ENCODE peak calls at places on chromosomes 16 and 17, in nine cellular contexts. One of them, this sample, is unnamed. For H3K9me3, the result is how much of the 10 kb centered on the place peaks cover.

GRCh38 chr17:73308017-73308823 is 3.6 kb downstream of the CDC42EP4 start:
- DNase-seq in neuronal stem cell: no peak
- DNase-seq in thoracic aorta: peak
- DNase-seq in stomach: peak
- DNase-seq in small intestine: peak
- DNase-seq in BE2C: peak
- DNase-seq in CD8-positive, alpha-beta memory T cell: no peak
- DNase-seq in psoas muscle: peak
- DNase-seq in body of pancreas: peak
- DNase-seq in this sample: no peak

GRCh38 chr16:24419709-24420108 is 119.7 kb upstream of the RBBP6 start:
- DNase-seq in neuronal stem cell: no peak
- DNase-seq in thoracic aorta: no peak
- DNase-seq in stomach: no peak
- DNase-seq in small intestine: no peak
- DNase-seq in BE2C: no peak
- DNase-seq in CD8-positive, alpha-beta memory T cell: no peak
- DNase-seq in psoas muscle: no peak
- DNase-seq in body of pancreas: no peak
- DNase-seq in this sample: no peak

GRCh38 chr16:28295213-28295612 is 2.9 kb downstream of the SBK1 start:
- DNase-seq in neuronal stem cell: no peak
- DNase-seq in thoracic aorta: no peak
- DNase-seq in stomach: no peak
- DNase-seq in small intestine: no peak
- DNase-seq in BE2C: no peak
- DNase-seq in CD8-positive, alpha-beta memory T cell: no peak
- DNase-seq in psoas muscle: no peak
- DNase-seq in body of pancreas: no peak
- DNase-seq in this sample: no peak

GRCh38 chr17:44044092-44044491 is 22.4 kb downstream of the LSM12 start:
- DNase-seq in neuronal stem cell: no peak
- DNase-seq in thoracic aorta: no peak
- DNase-seq in stomach: no peak
- DNase-seq in small intestine: no peak
- DNase-seq in BE2C: no peak
- DNase-seq in CD8-positive, alpha-beta memory T cell: no peak
- DNase-seq in psoas muscle: no peak
- DNase-seq in body of pancreas: no peak
- DNase-seq in this sample: no peak

GRCh38 chr17:77329741-77330531 is 189.2 kb downstream of the SEC14L1 start:
- DNase-seq in neuronal stem cell: no peak
- DNase-seq in thoracic aorta: no peak
- DNase-seq in stomach: peak
- DNase-seq in small intestine: peak
- DNase-seq in BE2C: no peak
- DNase-seq in CD8-positive, alpha-beta memory T cell: no peak
- DNase-seq in psoas muscle: no peak
- DNase-seq in body of pancreas: no peak
- DNase-seq in this sample: no peak

GRCh38 chr17:75589919-75590303 is 2.3 kb downstream of the MYO15B start:
- DNase-seq in neuronal stem cell: no peak
- DNase-seq in thoracic aorta: no peak
- DNase-seq in stomach: no peak
- DNase-seq in small intestine: no peak
- DNase-seq in BE2C: no peak
- DNase-seq in CD8-positive, alpha-beta memory T cell: no peak
- DNase-seq in psoas muscle: no peak
- DNase-seq in body of pancreas: no peak
- DNase-seq in this sample: no peak

GRCh38 chr16:81315271-81316175 is 761 bp downstream of the GAN start:
- DNase-seq in neuronal stem cell: peak
- DNase-seq in thoracic aorta: peak
- DNase-seq in stomach: peak
- DNase-seq in small intestine: peak
- DNase-seq in BE2C: peak
- DNase-seq in CD8-positive, alpha-beta memory T cell: peak
- DNase-seq in psoas muscle: peak
- DNase-seq in body of pancreas: peak
- DNase-seq in this sample: no peak

GRCh38 chr17:68753985-68754769 is 153.0 kb upstream of the FAM20A start:
- DNase-seq in neuronal stem cell: no peak
- DNase-seq in thoracic aorta: no peak
- DNase-seq in stomach: no peak
- DNase-seq in small intestine: no peak
- DNase-seq in BE2C: no peak
- DNase-seq in CD8-positive, alpha-beta memory T cell: no peak
- DNase-seq in psoas muscle: no peak
- DNase-seq in body of pancreas: no peak
- DNase-seq in this sample: no peak

GRCh38 chr16:69111216-69111615 is 5.8 kb downstream of the HAS3 start:
- DNase-seq in neuronal stem cell: no peak
- DNase-seq in thoracic aorta: no peak
- DNase-seq in stomach: no peak
- DNase-seq in small intestine: no peak
- DNase-seq in BE2C: no peak
- DNase-seq in CD8-positive, alpha-beta memory T cell: no peak
- DNase-seq in psoas muscle: no peak
- DNase-seq in body of pancreas: no peak
- DNase-seq in this sample: no peak

GRCh38 chr16:88662222-88662842 is 559 bp downstream of the MVD start:
- DNase-seq in neuronal stem cell: no peak
- DNase-seq in thoracic aorta: no peak
- DNase-seq in stomach: no peak
- DNase-seq in small intestine: no peak
- DNase-seq in BE2C: no peak
- DNase-seq in CD8-positive, alpha-beta memory T cell: no peak
- DNase-seq in psoas muscle: peak
- DNase-seq in body of pancreas: no peak
- DNase-seq in this sample: no peak

DNA sequence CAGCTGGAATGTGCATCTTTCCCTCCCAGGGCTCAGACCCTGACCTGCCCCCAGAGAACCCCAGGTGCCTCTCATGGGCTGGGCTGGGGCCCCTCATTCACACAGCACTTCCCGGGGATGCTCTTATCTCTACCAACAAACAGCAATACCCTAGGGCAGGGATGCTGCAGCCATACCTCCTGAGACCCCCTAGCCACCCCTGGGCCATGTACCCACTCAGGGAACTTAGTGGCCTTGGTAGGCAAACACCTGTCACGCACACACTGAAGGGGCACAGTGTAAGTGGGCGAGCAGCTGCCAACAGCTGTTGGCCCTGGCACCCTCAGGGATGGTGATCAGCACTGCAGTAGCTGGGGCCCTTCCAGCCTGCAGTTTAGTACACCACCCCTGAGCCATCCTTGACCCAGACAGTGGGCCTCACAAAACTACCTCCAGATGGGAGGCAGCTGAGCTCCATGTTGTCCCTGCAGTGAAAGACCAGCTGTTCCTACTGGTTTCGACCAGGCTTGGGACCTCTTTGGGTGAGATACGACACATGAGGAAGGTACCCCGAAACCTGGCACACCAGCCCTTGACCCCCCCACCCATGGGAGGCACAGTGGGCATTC is 1723.6 kb downstream of the TP53TG3F start:
- DNase-seq in neuronal stem cell: no peak
- DNase-seq in thoracic aorta: no peak
- DNase-seq in stomach: no peak
- DNase-seq in small intestine: no peak
- DNase-seq in BE2C: no peak
- DNase-seq in CD8-positive, alpha-beta memory T cell: no peak
- DNase-seq in psoas muscle: no peak
- DNase-seq in body of pancreas: no peak
- DNase-seq in this sample: no peak
- H3K9me3 ChIP-seq in neuronal stem cell: under half
- H3K9me3 ChIP-seq in thoracic aorta: under half
- H3K9me3 ChIP-seq in stomach: under half
- H3K9me3 ChIP-seq in small intestine: under half
- H3K9me3 ChIP-seq in BE2C: under half
- H3K9me3 ChIP-seq in CD8-positive, alpha-beta memory T cell: under half
- H3K9me3 ChIP-seq in psoas muscle: under half
- H3K9me3 ChIP-seq in body of pancreas: under half
- H3K9me3 ChIP-seq in this sample: under half

GRCh38 chr16:87535855-87536794 is 43.3 kb upstream of the ZCCHC14 start:
- DNase-seq in neuronal stem cell: no peak
- DNase-seq in thoracic aorta: no peak
- DNase-seq in stomach: no peak
- DNase-seq in small intestine: no peak
- DNase-seq in BE2C: no peak
- DNase-seq in CD8-positive, alpha-beta memory T cell: no peak
- DNase-seq in psoas muscle: no peak
- DNase-seq in body of pancreas: no peak
- DNase-seq in this sample: no peak

GRCh38 chr16:87538160-87538559 is 45.3 kb upstream of the ZCCHC14 start:
- DNase-seq in neuronal stem cell: no peak
- DNase-seq in thoracic aorta: no peak
- DNase-seq in stomach: no peak
- DNase-seq in small intestine: no peak
- DNase-seq in BE2C: no peak
- DNase-seq in CD8-positive, alpha-beta memory T cell: no peak
- DNase-seq in psoas muscle: no peak
- DNase-seq in body of pancreas: no peak
- DNase-seq in this sample: no peak

GRCh38 chr16:87535457-87535854 is 42.6 kb upstream of the ZCCHC14 start:
- DNase-seq in neuronal stem cell: no peak
- DNase-seq in thoracic aorta: no peak
- DNase-seq in stomach: no peak
- DNase-seq in small intestine: no peak
- DNase-seq in BE2C: no peak
- DNase-seq in CD8-positive, alpha-beta memory T cell: no peak
- DNase-seq in psoas muscle: no peak
- DNase-seq in body of pancreas: no peak
- DNase-seq in this sample: no peak

GRCh38 chr16:87538594-87538993 is 45.8 kb upstream of the ZCCHC14 start:
- DNase-seq in neuronal stem cell: no peak
- DNase-seq in thoracic aorta: no peak
- DNase-seq in stomach: no peak
- DNase-seq in small intestine: no peak
- DNase-seq in BE2C: no peak
- DNase-seq in CD8-positive, alpha-beta memory T cell: no peak
- DNase-seq in psoas muscle: no peak
- DNase-seq in body of pancreas: no peak
- DNase-seq in this sample: no peak

DNA sequence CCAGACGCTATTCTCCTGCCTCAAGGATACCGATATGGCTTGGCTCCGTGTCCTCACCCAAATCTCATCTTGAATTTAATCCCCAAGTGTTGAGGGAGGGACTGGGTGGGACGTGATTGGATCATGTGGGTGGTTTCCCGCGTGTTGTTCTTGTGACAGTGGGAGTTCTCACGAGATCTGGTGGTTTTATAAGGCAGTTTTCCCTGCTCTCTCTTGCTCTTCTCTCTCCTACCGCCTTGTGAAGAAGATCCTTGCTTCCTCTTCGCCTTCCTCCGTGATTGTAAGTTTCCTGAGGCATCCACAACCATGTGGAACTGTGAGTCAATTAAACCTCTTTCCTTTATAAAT is 43.9 kb upstream of the ZCCHC14 start:
- DNase-seq in neuronal stem cell: no peak
- DNase-seq in thoracic aorta: no peak
- DNase-seq in stomach: no peak
- DNase-seq in small intestine: no peak
- DNase-seq in BE2C: no peak
- DNase-seq in CD8-positive, alpha-beta memory T cell: no peak
- DNase-seq in psoas muscle: no peak
- DNase-seq in body of pancreas: no peak
- DNase-seq in this sample: no peak
- H3K9me3 ChIP-seq in neuronal stem cell: under half
- H3K9me3 ChIP-seq in thoracic aorta: under half
- H3K9me3 ChIP-seq in stomach: under half
- H3K9me3 ChIP-seq in small intestine: under half
- H3K9me3 ChIP-seq in BE2C: under half
- H3K9me3 ChIP-seq in CD8-positive, alpha-beta memory T cell: under half
- H3K9me3 ChIP-seq in psoas muscle: under half
- H3K9me3 ChIP-seq in body of pancreas: under half
- H3K9me3 ChIP-seq in this sample: under half

GRCh38 chr16:86062271-86062965 is 163.5 kb downstream of the IRF8 start:
- DNase-seq in neuronal stem cell: no peak
- DNase-seq in thoracic aorta: no peak
- DNase-seq in stomach: no peak
- DNase-seq in small intestine: no peak
- DNase-seq in BE2C: no peak
- DNase-seq in CD8-positive, alpha-beta memory T cell: no peak
- DNase-seq in psoas muscle: no peak
- DNase-seq in body of pancreas: no peak
- DNase-seq in this sample: no peak

GRCh38 chr16:86060381-86061317 is 161.7 kb downstream of the IRF8 start:
- DNase-seq in neuronal stem cell: no peak
- DNase-seq in thoracic aorta: no peak
- DNase-seq in stomach: no peak
- DNase-seq in small intestine: no peak
- DNase-seq in BE2C: no peak
- DNase-seq in CD8-positive, alpha-beta memory T cell: no peak
- DNase-seq in psoas muscle: no peak
- DNase-seq in body of pancreas: no peak
- DNase-seq in this sample: no peak

GRCh38 chr16:86061771-86062170 is 162.8 kb downstream of the IRF8 start:
- DNase-seq in neuronal stem cell: no peak
- DNase-seq in thoracic aorta: no peak
- DNase-seq in stomach: no peak
- DNase-seq in small intestine: no peak
- DNase-seq in BE2C: no peak
- DNase-seq in CD8-positive, alpha-beta memory T cell: no peak
- DNase-seq in psoas muscle: no peak
- DNase-seq in body of pancreas: no peak
- DNase-seq in this sample: no peak

GRCh38 chr16:86059253-86060171 is 160.6 kb downstream of the IRF8 start:
- DNase-seq in neuronal stem cell: no peak
- DNase-seq in thoracic aorta: no peak
- DNase-seq in stomach: no peak
- DNase-seq in small intestine: no peak
- DNase-seq in BE2C: no peak
- DNase-seq in CD8-positive, alpha-beta memory T cell: no peak
- DNase-seq in psoas muscle: peak
- DNase-seq in body of pancreas: peak
- DNase-seq in this sample: no peak

DNA sequence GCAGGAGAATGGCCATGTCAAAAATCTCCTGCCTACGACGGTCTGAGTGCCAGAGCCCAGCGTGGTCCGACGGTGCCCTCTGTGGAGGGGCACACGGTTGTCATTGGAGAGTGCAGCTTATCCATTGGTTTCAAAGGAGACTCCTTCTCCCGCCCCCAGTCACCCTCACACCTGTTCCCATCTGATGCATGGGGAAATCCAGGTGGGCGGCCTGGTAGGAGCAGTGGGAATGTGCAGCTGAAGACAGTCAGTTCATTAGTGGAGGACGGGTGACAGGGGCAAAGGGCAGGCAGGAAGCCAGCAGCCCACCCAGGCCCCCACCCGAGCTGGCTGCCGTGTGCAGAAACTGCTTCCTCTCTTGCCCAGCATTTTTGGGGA is 162.3 kb downstream of the IRF8 start:
- DNase-seq in neuronal stem cell: no peak
- DNase-seq in thoracic aorta: no peak
- DNase-seq in stomach: no peak
- DNase-seq in small intestine: no peak
- DNase-seq in BE2C: no peak
- DNase-seq in CD8-positive, alpha-beta memory T cell: no peak
- DNase-seq in psoas muscle: no peak
- DNase-seq in body of pancreas: no peak
- DNase-seq in this sample: no peak
- H3K9me3 ChIP-seq in neuronal stem cell: under half
- H3K9me3 ChIP-seq in thoracic aorta: under half
- H3K9me3 ChIP-seq in stomach: under half
- H3K9me3 ChIP-seq in small intestine: under half
- H3K9me3 ChIP-seq in BE2C: under half
- H3K9me3 ChIP-seq in CD8-positive, alpha-beta memory T cell: under half
- H3K9me3 ChIP-seq in psoas muscle: under half
- H3K9me3 ChIP-seq in body of pancreas: under half
- H3K9me3 ChIP-seq in this sample: under half

GRCh38 chr16:10441726-10442125 is 55.9 kb downstream of the ATF7IP2 start:
- DNase-seq in neuronal stem cell: no peak
- DNase-seq in thoracic aorta: no peak
- DNase-seq in stomach: no peak
- DNase-seq in small intestine: no peak
- DNase-seq in BE2C: no peak
- DNase-seq in CD8-positive, alpha-beta memory T cell: no peak
- DNase-seq in psoas muscle: no peak
- DNase-seq in body of pancreas: no peak
- DNase-seq in this sample: no peak
- H3K9me3 ChIP-seq in neuronal stem cell: under half
- H3K9me3 ChIP-seq in thoracic aorta: under half
- H3K9me3 ChIP-seq in stomach: under half
- H3K9me3 ChIP-seq in small intestine: under half
- H3K9me3 ChIP-seq in BE2C: under half
- H3K9me3 ChIP-seq in CD8-positive, alpha-beta memory T cell: under half
- H3K9me3 ChIP-seq in psoas muscle: under half
- H3K9me3 ChIP-seq in body of pancreas: under half
- H3K9me3 ChIP-seq in this sample: under half

This sample was measured in keratinocyte.